ENCODE peak calls at places on chromosomes 4 and X, in ten cellular contexts. W is DMS79; C is stimulated activated CD4-positive, alpha-beta T cell treated with anti-CD3 and anti-CD28 coated beads, Interleukin-1b, Interleukin-23, amount 100 ng/mL, for 1 hour; J is ACHN; V is naive B cell; Q is right lobe of liver; N is stomach; Z is H7; Y is BJ; M is AG20443. A is an unnamed sample.

GRCh38 chrX:151177141-151178027 is 1.0 kb downstream of the GPR50 start:
- DNase-seq in C (no peak), Q (no peak), J (no peak), N (no peak), V (no peak), Y (no peak), M (peak), Z (peak), W (no peak), A (no peak)

GRCh38 chrX:43750248-43750676 is 94.2 kb downstream of the MAOA start:
- DNase-seq in W (no peak), Y (peak), V (peak), C (peak), M (peak), N (peak), J (peak), Q (no peak), Z (peak), A (peak)

GRCh38 chrX:110665636-110666035 is 130.0 kb downstream of the CHRDL1 start:
- DNase-seq in M (peak), Z (peak), W (peak), J (peak), Q (peak), V (no peak), Y (no peak), N (peak), C (no peak), A (no peak)

GRCh38 chr4:85777908-85778808 is 303.2 kb downstream of the ARHGAP24 start:
- DNase-seq in V (peak), Y (no peak), N (no peak), Q (no peak), C (no peak), J (no peak), M (no peak), W (no peak), Z (no peak), A (no peak)

GRCh38 chr4:33080262-33080661 is 2360.1 kb downstream of the PCDH7 start:
- DNase-seq in J (no peak), N (no peak), M (peak), V (no peak), W (no peak), Y (no peak), Q (peak), Z (no peak), C (no peak), A (no peak)

GRCh38 chr4:61332671-61333070 is 132.5 kb downstream of the ADGRL3 start:
- DNase-seq in W (no peak), Y (no peak), Z (no peak), J (no peak), V (no peak), M (no peak), Q (no peak), N (no peak), C (no peak), A (no peak)

GRCh38 chr4:182338731-182339130 is 95.5 kb downstream of the TENM3 start:
- DNase-seq in Z (no peak), J (peak), Y (no peak), C (no peak), N (no peak), Q (no peak), V (no peak), M (no peak), W (no peak), A (no peak)

GRCh38 chr4:24988776-24989175 is 42.0 kb downstream of the LGI2 start:
- DNase-seq in N (no peak), J (peak), Y (no peak), M (peak), Q (no peak), V (no peak), Z (peak), W (no peak), C (no peak), A (no peak)

GRCh38 chr4:65968873-65969272 is 298.6 kb upstream of the EPHA5 start:
- DNase-seq in Q (no peak), Z (no peak), Y (peak), J (no peak), M (no peak), V (no peak), C (no peak), W (no peak), N (no peak), A (no peak)

GRCh38 chrX:141405486-141405877 is 163.2 kb upstream of the SPANXC start:
- DNase-seq in Y (no peak), C (no peak), Z (no peak), Q (no peak), W (no peak), V (no peak), M (no peak), J (no peak), N (no peak), A (no peak)

GRCh38 chr4:7253806-7254205 is 61.5 kb downstream of the SORCS2 start:
- DNase-seq in Q (no peak), J (no peak), N (no peak), W (no peak), C (no peak), Y (no peak), Z (no peak), M (no peak), V (no peak), A (no peak)

GRCh38 chr4:99998062-99998880 is 48.2 kb upstream of the H2AZ1 start:
- DNase-seq in Z (peak), Y (peak), M (peak), Q (no peak), N (no peak), J (peak), W (no peak), V (no peak), C (no peak), A (peak)

GRCh38 chrX:107324493-107325310 is 118.3 kb downstream of the DNAAF6 start:
- DNase-seq in Z (peak), N (no peak), Y (no peak), J (peak), W (no peak), C (no peak), Q (peak), M (peak), V (no peak), A (no peak)

GRCh38 chr4:67549123-67549522 is 3.8 kb upstream of the CENPC start:
- DNase-seq in Y (no peak), M (no peak), V (peak), J (peak), Z (no peak), C (no peak), Q (no peak), W (no peak), N (no peak), A (no peak)

GRCh38 chr4:129446074-129446473 is 350.1 kb downstream of the C4orf33 start:
- DNase-seq in Z (no peak), C (no peak), W (no peak), N (no peak), J (no peak), Y (no peak), V (no peak), Q (no peak), M (no peak), A (no peak)

GRCh38 chr4:175929932-175930331 is 117.9 kb upstream of the GPM6A start:
- DNase-seq in J (no peak), V (no peak), Z (no peak), Q (no peak), Y (no peak), N (no peak), C (no peak), W (no peak), M (no peak), A (no peak)

GRCh38 chr4:18113710-18114331 is 92.3 kb upstream of the LCORL start:
- DNase-seq in V (no peak), M (no peak), C (no peak), J (no peak), Y (no peak), N (no peak), W (no peak), Q (no peak), Z (no peak), A (no peak)

GRCh38 chr4:150371869-150372268 is 210.1 kb upstream of the MAB21L2 start:
- DNase-seq in M (no peak), N (no peak), V (no peak), J (no peak), W (no peak), Z (no peak), C (no peak), Q (no peak), Y (no peak), A (no peak)

GRCh38 chr4:107721436-107722090 is 1.5 kb upstream of the PAPSS1 start:
- DNase-seq in Q (no peak), V (peak), Y (no peak), Z (peak), C (no peak), W (no peak), M (no peak), N (no peak), J (no peak), A (no peak)

GRCh38 chr4:6402566-6403399 is 69.6 kb downstream of the PPP2R2C start:
- DNase-seq in Q (no peak), Z (peak), V (no peak), M (no peak), J (no peak), N (no peak), C (no peak), W (no peak), Y (no peak), A (no peak)

GRCh38 chrX:50081282-50081955 is 119.4 kb downstream of the AKAP4 start:
- DNase-seq in Z (no peak), W (peak), Q (peak), J (peak), V (no peak), Y (no peak), M (peak), N (peak), C (no peak), A (no peak)